ENCODE peak calls at places on chromosomes 12 and 14, in eight cellular contexts. C is GM23338, A is WTC11, X is HCT116, H is ovary, P is Peyer's patch, Z is left ventricle myocardium inferior, J is pancreas. Y is an unnamed sample.

GRCh38 chr12:11741434-11742092 is 92.1 kb downstream of the ETV6 start:
- DNase-seq in C (no peak), A (no peak), X (no peak), H (no peak), P (no peak), Z (no peak), J (no peak), Y (no peak)

GRCh38 chr12:124509676-124510300 is 57.6 kb downstream of the NCOR2 start:
- DNase-seq in C (no peak), A (peak; percentile 54), X (no peak), H (peak; percentile 87), P (no peak), Z (peak; percentile 79), J (peak; percentile 70), Y (no peak)

GRCh38 chr14:89540830-89541470 is 123.9 kb upstream of the FOXN3 start:
- DNase-seq in C (no peak), A (no peak), X (no peak), H (no peak), P (no peak), Z (no peak), J (no peak), Y (no peak)

GRCh38 chr12:100464529-100464928 is 9.1 kb upstream of the NR1H4 start:
- DNase-seq in C (no peak), A (no peak), X (no peak), H (no peak), P (no peak), Z (no peak), J (no peak), Y (no peak)

GRCh38 chr12:16530268-16530865 is 75.6 kb downstream of the LMO3 start:
- DNase-seq in C (no peak), A (no peak), X (no peak), H (no peak), P (no peak), Z (no peak), J (no peak), Y (no peak)

GRCh38 chr12:13982010-13982409 is 608 bp upstream of the GRIN2B start:
- DNase-seq in C (peak; percentile 88), A (peak; percentile 92), X (peak; percentile 15), H (no peak), P (no peak), Z (no peak), J (no peak), Y (peak; percentile 13)

GRCh38 chr14:20632831-20633771 is 8.4 kb downstream of the OR6S1 start:
- DNase-seq in C (peak; percentile 97), A (peak; percentile 78), X (no peak), H (peak; percentile 81), P (no peak), Z (no peak), J (peak; percentile 76), Y (peak; percentile 92)

GRCh38 chr12:68428211-68428610 is 96.0 kb upstream of the MDM1 start:
- DNase-seq in C (peak; percentile 56), A (no peak), X (no peak), H (no peak), P (no peak), Z (no peak), J (no peak), Y (no peak)

GRCh38 chr14:105486974-105487448 is 325 bp downstream of the CRIP1 start:
- DNase-seq in C (peak; percentile 62), A (peak; percentile 58), X (no peak), H (no peak), P (peak; percentile 92), Z (peak; percentile 88), J (no peak), Y (peak; percentile 56)

GRCh38 chr14:21053184-21054122 is 4.2 kb upstream of the RNASE8 start:
- DNase-seq in C (no peak), A (no peak), X (no peak), H (no peak), P (no peak), Z (no peak), J (no peak), Y (no peak)

GRCh38 chr12:95633049-95633545 is 81.8 kb upstream of the USP44 start:
- DNase-seq in C (no peak), A (no peak), X (peak; percentile 87), H (no peak), P (peak; percentile 66), Z (no peak), J (no peak), Y (peak; percentile 14)

GRCh38 chr14:101714394-101714793 is 47.1 kb upstream of the PPP2R5C start:
- DNase-seq in C (no peak), A (no peak), X (no peak), H (no peak), P (no peak), Z (no peak), J (no peak), Y (no peak)

GRCh38 chr12:58907326-58907855 is 12.9 kb downstream of the LRIG3 start:
- DNase-seq in C (no peak), A (no peak), X (no peak), H (peak; percentile 56), P (no peak), Z (no peak), J (no peak), Y (no peak)

GRCh38 chr12:89353823-89354629 is 1.7 kb upstream of the DUSP6 start:
- DNase-seq in C (peak; percentile 96), A (peak; percentile 93), X (peak; percentile 73), H (peak; percentile 70), P (peak; percentile 91), Z (peak; percentile 87), J (peak; percentile 84), Y (peak; percentile 82)

GRCh38 chr14:24311837-24312615 is 724 bp downstream of the LTB4R start:
- DNase-seq in C (no peak), A (no peak), X (no peak), H (no peak), P (no peak), Z (no peak), J (no peak), Y (no peak)

GRCh38 chr12:131940121-131940520 is 9.6 kb upstream of the EP400 start:
- DNase-seq in C (no peak), A (no peak), X (no peak), H (no peak), P (no peak), Z (no peak), J (no peak), Y (no peak)

GRCh38 chr12:116432321-116432750 is 126.8 kb upstream of the MAP1LC3B2 start:
- DNase-seq in C (no peak), A (no peak), X (no peak), H (no peak), P (no peak), Z (no peak), J (no peak), Y (no peak)

GRCh38 chr14:86673523-86673969 is 1143.6 kb downstream of the FLRT2 start:
- DNase-seq in C (no peak), A (no peak), X (no peak), H (no peak), P (no peak), Z (no peak), J (peak; percentile 9), Y (no peak)

GRCh38 chr12:111636209-111636928 is 37.3 kb upstream of the ATXN2 start:
- DNase-seq in C (peak; percentile 85), A (peak; percentile 68), X (no peak), H (peak; percentile 91), P (no peak), Z (peak; percentile 55), J (peak; percentile 12), Y (no peak)

DNA sequence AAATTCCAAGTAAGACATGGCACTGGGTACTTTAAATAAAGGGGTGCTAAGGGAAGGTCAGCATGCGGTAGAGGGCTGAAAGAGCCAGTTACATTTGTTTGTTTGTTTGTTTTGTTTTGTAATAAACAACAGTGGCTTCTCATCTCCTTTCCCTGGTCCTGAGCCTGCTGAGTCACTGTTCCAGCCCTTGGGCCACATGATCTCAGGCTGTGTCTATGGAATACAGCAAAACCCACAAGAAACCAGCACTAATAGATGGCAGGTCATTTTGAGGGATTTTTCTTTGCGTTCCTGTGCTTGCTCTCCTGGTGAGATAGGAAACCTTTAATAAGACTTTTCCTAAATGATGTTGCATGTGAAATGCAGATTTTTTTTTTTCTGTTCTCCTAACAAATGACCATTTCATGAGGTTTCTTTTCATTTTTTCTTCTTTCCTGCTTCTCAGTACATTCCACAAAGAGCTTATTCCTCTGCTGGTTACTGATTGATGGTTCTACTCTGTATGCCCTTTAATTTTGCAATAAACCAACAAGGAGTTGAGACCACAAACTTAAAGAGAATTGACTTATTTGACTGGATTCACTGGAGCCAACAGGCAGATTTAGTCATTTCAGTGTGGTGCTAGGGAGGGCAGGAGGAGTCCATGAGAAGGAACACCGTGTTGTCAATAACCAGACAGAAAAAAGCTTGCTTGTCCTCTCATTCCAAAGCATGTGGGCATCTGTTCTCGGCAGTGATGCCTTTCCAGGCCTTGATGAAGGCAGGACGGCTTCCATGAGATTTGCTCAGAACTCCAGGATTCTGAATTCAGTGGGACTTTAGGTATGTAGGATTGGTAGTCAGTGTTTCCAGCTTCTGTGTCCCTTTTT is 459.2 kb downstream of the RAD51B start:
- DNase-seq in C (no peak), A (no peak), X (peak; percentile 6), H (no peak), P (no peak), Z (no peak), J (no peak), Y (no peak)
- TF ChIP-seq CTCF in C (no peak), A (no peak), X (no peak), H (no peak), P (no peak), Z (no peak), J (no peak), Y (no peak)

GRCh38 chr12:80894179-80894578 is 43.6 kb downstream of the LIN7A start:
- DNase-seq in C (no peak), A (no peak), X (no peak), H (no peak), P (no peak), Z (no peak), J (no peak), Y (no peak)
- TF ChIP-seq CTCF in C (no peak), A (no peak), X (no peak), H (no peak), P (no peak), Z (no peak), J (no peak), Y (no peak)

DNA sequence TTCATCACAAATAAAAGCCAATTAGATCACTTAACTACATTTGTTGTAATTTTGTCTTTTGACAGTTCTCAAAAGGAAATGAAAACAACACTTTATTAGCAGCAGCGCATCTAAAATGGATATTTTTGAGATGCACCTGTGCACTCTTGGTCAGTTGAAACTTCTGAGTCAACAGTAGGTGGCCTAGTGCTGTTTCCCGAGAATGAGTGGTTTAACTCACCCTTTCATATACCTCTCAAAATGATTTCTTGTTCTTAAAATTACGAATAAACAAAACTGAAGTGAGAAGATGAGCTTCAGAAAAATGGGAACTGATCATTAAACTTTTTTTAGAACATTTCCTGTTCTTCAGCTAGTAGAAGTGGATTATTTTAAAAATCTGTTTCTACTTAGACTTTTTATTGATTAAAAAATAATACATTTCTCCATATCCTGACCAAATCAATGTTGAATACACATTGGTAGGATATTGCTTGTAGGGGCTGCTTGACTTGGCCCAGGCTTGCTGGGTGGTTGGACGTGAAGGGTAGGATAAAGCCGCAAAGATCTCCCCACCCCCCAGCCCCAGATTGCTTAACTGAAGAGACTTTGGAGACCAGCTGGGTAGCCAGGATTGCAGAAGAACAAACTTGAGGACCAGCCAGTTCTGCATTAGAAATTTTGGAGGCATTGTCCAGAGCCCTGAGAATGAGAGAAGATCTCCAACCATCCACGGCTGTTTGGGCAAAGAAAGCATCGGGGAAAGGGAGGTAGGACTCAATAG is 22.3 kb upstream of the STK38L start:
- DNase-seq in C (no peak), A (no peak), X (no peak), H (no peak), P (no peak), Z (no peak), J (no peak), Y (no peak)
- TF ChIP-seq CTCF in C (no peak), A (no peak), X (no peak), H (no peak), P (no peak), Z (no peak), J (no peak), Y (no peak)

GRCh38 chr14:59428581-59429012 is 36.6 kb downstream of the GPR135 start:
- DNase-seq in C (no peak), A (no peak), X (no peak), H (no peak), P (no peak), Z (no peak), J (no peak), Y (peak; percentile 16)
- TF ChIP-seq CTCF in C (peak; percentile 25), A (no peak), X (no peak), H (peak; percentile 41), P (peak; percentile 18), Z (peak; percentile 58), J (no peak), Y (no peak)